ENCODE peak calls at places on chromosomes 6 and 20, in five cellular contexts. Z is K562, X is SK-N-SH, P is HCT116, V is HepG2. N is an unnamed sample.

GRCh38 chr20:33791959-33792597 is 19.1 kb upstream of the CHMP4B start:
- DNase-seq in V (peak; percentile 61), Z (peak; percentile 59), P (no peak), X (peak; percentile 87), N (no peak)

GRCh38 chr20:14989891-14990290 is 652.5 kb upstream of the FLRT3 start:
- DNase-seq in V (no peak), X (no peak), Z (no peak), P (no peak), N (no peak)

GRCh38 chr6:99216959-99217358 is 132.5 kb downstream of the FAXC start:
- DNase-seq in X (no peak), P (no peak), V (no peak), Z (no peak), N (no peak)

GRCh38 chr20:57408131-57408530 is 16.9 kb downstream of the RBM38 start:
- DNase-seq in V (no peak), Z (peak; percentile 35), P (no peak), X (no peak), N (no peak)

GRCh38 chr20:3316131-3316530 is 77.1 kb upstream of the SLC4A11 start:
- DNase-seq in X (no peak), V (no peak), P (no peak), Z (no peak), N (no peak)

GRCh38 chr20:49397525-49397924 is 84.9 kb downstream of the KCNB1 start:
- DNase-seq in P (no peak), Z (peak; percentile 39), V (no peak), X (no peak), N (no peak)

GRCh38 chr20:62027698-62028321 is 37.9 kb downstream of the TAF4 start:
- DNase-seq in Z (no peak), P (no peak), X (no peak), V (no peak), N (no peak)

GRCh38 chr6:33926451-33926850 is 122.6 kb upstream of the MLN start:
- DNase-seq in Z (peak; percentile 69), P (peak; percentile 52), V (no peak), X (peak; percentile 76), N (no peak)

GRCh38 chr20:61042501-61043385 is 209.3 kb upstream of the CDH4 start:
- DNase-seq in P (no peak), Z (peak; percentile 1), X (no peak), V (no peak), N (no peak)

GRCh38 chr6:36577298-36577697 is 16.9 kb upstream of the SRSF3 start:
- DNase-seq in V (peak; percentile 75), Z (peak; percentile 55), P (peak; percentile 33), X (no peak), N (no peak)

DNA sequence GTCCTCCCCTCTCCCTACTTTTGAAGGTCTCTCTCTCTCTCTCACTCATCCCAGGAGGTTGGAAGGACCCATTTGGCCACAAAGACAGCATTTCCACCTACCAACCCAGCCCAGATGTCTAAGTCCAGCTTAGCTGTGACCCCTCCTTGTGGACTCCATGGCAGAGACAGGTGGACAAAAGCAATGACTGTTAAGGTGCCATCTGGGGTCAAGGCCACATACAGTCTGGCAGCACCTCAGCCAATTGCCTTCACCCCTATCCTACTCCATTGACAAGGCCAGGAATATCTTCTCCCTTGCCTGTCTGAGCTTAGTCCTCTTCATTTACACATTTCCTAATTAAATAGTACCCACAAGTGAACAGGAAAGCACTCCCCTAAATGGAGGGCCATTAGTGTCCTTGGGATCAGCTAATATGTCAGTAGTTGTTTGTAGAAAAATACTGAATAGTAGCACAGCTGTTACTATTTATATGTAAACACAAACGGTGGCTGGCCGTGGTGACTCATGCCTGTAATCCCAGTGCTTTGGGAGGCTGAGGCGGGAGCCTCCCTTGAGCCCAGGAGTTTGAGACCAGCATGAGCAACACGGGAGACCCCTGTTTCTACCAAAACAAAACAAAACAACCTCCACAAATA is 28.8 kb downstream of the GCM1 start:
- DNase-seq in X (no peak), Z (no peak), V (peak; percentile 92), P (peak; percentile 13), N (peak; percentile 22)
- TF ChIP-seq REST in X (no peak), Z (no peak), V (peak; percentile 14), P (no peak), N (no peak)

GRCh38 chr6:378090-378957 is 13.2 kb upstream of the IRF4 start:
- DNase-seq in P (no peak), Z (no peak), X (no peak), V (no peak), N (no peak)
- H3K9me3 ChIP-seq in P (peaks cover 4% of the 10 kb centered on the region), Z (no peaks in the 10 kb centered on the region), X (no peaks in the 10 kb centered on the region), V (no peaks in the 10 kb centered on the region), N (no peaks in the 10 kb centered on the region)

GRCh38 chr6:50970908-50971307 is 152.2 kb downstream of the TFAP2B start:
- DNase-seq in Z (no peak), P (no peak), V (no peak), X (no peak), N (no peak)
- TF ChIP-seq POLR2AphosphoS5 in Z (no peak), P (no peak), V (no peak), X (no peak), N (no peak)

DNA sequence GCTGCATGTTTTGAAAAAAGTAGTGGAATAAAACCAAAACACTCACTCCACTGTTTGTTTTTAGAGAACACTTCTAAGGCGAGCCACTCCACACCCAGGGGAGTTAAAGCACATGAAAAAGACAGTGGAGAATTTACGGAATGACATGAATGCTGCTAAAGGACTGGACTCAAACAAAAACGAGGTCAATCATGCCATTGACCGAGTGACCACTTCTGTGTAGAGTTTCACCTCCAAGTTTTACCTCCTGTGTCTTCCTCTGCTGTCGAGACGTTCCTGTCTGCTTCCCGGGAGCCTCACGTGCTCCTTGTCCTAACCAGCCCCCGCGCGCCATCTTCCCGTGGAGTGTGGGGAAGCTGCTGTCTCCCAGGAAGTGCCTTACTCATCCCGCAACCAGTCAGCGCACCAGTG is 127.8 kb downstream of the LRRC1 start:
- DNase-seq in Z (no peak), V (peak; percentile 20), P (no peak), X (no peak), N (no peak)
- TF ChIP-seq REST in Z (no peak), V (no peak), P (no peak), X (no peak), N (no peak)

DNA sequence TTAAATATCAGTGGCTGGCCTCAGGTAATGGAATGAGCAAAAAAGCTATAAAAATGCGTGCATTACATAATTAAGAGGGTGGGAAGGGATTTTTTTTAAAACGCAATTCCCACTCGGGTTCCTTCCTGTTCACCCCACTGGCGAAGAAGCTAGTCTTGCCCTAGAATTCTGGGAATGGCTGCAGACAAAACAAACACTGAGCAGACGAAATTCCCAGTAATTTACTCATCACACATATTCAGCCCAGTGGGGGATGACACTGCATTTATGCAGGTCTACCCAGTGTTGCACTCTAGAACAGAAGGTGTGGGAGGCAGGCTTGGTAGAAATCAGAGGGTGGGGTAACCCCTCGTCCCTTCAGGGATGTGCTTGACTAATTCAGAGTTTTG is 2695.0 kb upstream of the DEFB115 start:
- DNase-seq in V (no peak), Z (peak; percentile 24), P (no peak), X (no peak), N (peak; percentile 81)
- H3K9me3 ChIP-seq in V (peaks cover 48% of the 10 kb centered on the region), Z (no peaks in the 10 kb centered on the region), P (no peaks in the 10 kb centered on the region), X (no peaks in the 10 kb centered on the region), N (peaks cover 2% of the 10 kb centered on the region)

N was measured in Panc1.